ENCODE peak calls at places on chromosome 11, in ten cellular contexts. I is stomach, X is body of pancreas, Q is caudate nucleus, C is fibroblast of lung, K is hepatocyte, V is IMR-90, E is dorsolateral prefrontal cortex, L is mesendoderm, J is psoas muscle. R is an unnamed sample.

GRCh38 chr11:2448661-2449547 is 4.1 kb downstream of the KCNQ1 start:
- DNase-seq in I (no peak), X (no peak), Q (no peak), C (no peak), K (no peak), V (no peak), E (no peak), L (no peak), J (no peak), R (no peak)

GRCh38 chr11:1835671-1836010 is 851 bp downstream of the SYT8 start:
- DNase-seq in I (no peak), X (no peak), Q (no peak), C (no peak), K (no peak), V (no peak), E (no peak), L (no peak), J (no peak), R (no peak)

GRCh38 chr11:32109596-32109995 is 18.7 kb downstream of the RCN1 start:
- DNase-seq in I (no peak), X (no peak), Q (no peak), C (no peak), K (no peak), V (no peak), E (no peak), L (no peak), J (no peak), R (no peak)

GRCh38 chr11:128482092-128482491 is 105.3 kb downstream of the ETS1 start:
- DNase-seq in I (no peak), X (no peak), Q (no peak), C (no peak), K (no peak), V (no peak), E (no peak), L (no peak), J (no peak), R (no peak)

GRCh38 chr11:18192988-18193387 is 20.4 kb downstream of the MRGPRX4 start:
- DNase-seq in I (no peak), X (no peak), Q (no peak), C (no peak), K (no peak), V (no peak), E (no peak), L (peak; percentile 79), J (no peak), R (peak; percentile 2)

GRCh38 chr11:134014502-134014901 is 54.4 kb upstream of the JAM3 start:
- DNase-seq in I (no peak), X (no peak), Q (no peak), C (peak; percentile 13), K (no peak), V (no peak), E (no peak), L (peak; percentile 72), J (no peak), R (no peak)

GRCh38 chr11:68384530-68385081 is 72.2 kb downstream of the LRP5 start:
- DNase-seq in I (no peak), X (no peak), Q (no peak), C (no peak), K (no peak), V (no peak), E (no peak), L (no peak), J (no peak), R (no peak)

GRCh38 chr11:124256076-124256475 is at the start of gene OR8G5:
- DNase-seq in I (no peak), X (no peak), Q (no peak), C (no peak), K (no peak), V (no peak), E (no peak), L (no peak), J (no peak), R (no peak)

GRCh38 chr11:61290905-61291690 is 4.0 kb downstream of the VWCE start:
- DNase-seq in I (no peak), X (no peak), Q (no peak), C (no peak), K (no peak), V (no peak), E (no peak), L (peak; percentile 32), J (no peak), R (no peak)

GRCh38 chr11:83278351-83278750 is 7.8 kb downstream of the CCDC90B start:
- DNase-seq in I (no peak), X (no peak), Q (no peak), C (peak; percentile 78), K (no peak), V (peak; percentile 65), E (no peak), L (no peak), J (no peak), R (no peak)

GRCh38 chr11:65310215-65310614 is 4.5 kb upstream of the CDC42EP2 start:
- DNase-seq in I (no peak), X (no peak), Q (no peak), C (peak; percentile 32), K (no peak), V (no peak), E (peak; percentile 57), L (no peak), J (peak; percentile 65), R (peak; percentile 78)

GRCh38 chr11:69296890-69297224 is 2.9 kb downstream of the MYEOV start:
- DNase-seq in I (peak; percentile 50), X (no peak), Q (no peak), C (no peak), K (no peak), V (no peak), E (no peak), L (no peak), J (no peak), R (no peak)

GRCh38 chr11:60785806-60786361 is 751 bp downstream of the MS4A10 start:
- DNase-seq in I (no peak), X (no peak), Q (peak; percentile 52), C (peak; percentile 36), K (no peak), V (peak; percentile 57), E (peak; percentile 57), L (no peak), J (no peak), R (no peak)

GRCh38 chr11:62337682-62338181 is 484 bp downstream of the ASRGL1 start:
- DNase-seq in I (peak; percentile 38), X (peak; percentile 40), Q (no peak), C (peak; percentile 7), K (peak; percentile 55), V (no peak), E (peak; percentile 46), L (peak; percentile 29), J (no peak), R (peak; percentile 32)

GRCh38 chr11:36455658-36456111 is 54.4 kb downstream of the TRAF6 start:
- DNase-seq in I (peak; percentile 36), X (peak; percentile 45), Q (no peak), C (peak; percentile 100), K (peak; percentile 79), V (peak; percentile 98), E (no peak), L (peak; percentile 62), J (peak; percentile 81), R (peak; percentile 89)

GRCh38 chr11:76558891-76559290 is 111.7 kb downstream of the LRRC32 start:
- DNase-seq in I (no peak), X (no peak), Q (no peak), C (no peak), K (no peak), V (no peak), E (no peak), L (no peak), J (no peak), R (no peak)
- H3K27ac ChIP-seq in I (no peak overlapping the region), X (no peak overlapping the region), Q (no peak overlapping the region), C (no peak overlapping the region), K (no peak overlapping the region), V (no peak overlapping the region), E (no peak overlapping the region), L (no peak overlapping the region), J (no peak overlapping the region), R (no peak overlapping the region)

GRCh38 chr11:57327721-57328120 is 3.0 kb upstream of the TNKS1BP1 start:
- DNase-seq in I (no peak), X (no peak), Q (no peak), C (no peak), K (no peak), V (no peak), E (no peak), L (no peak), J (no peak), R (no peak)
- H3K27ac ChIP-seq in I (peak overlapping the region; percentile 96), X (no peak overlapping the region), Q (no peak overlapping the region), C (no peak overlapping the region), K (no peak overlapping the region), V (no peak overlapping the region), E (no peak overlapping the region), L (no peak overlapping the region), J (no peak overlapping the region), R (peak overlapping the region; percentile 7)

GRCh38 chr11:119189393-119189792 is 4.1 kb downstream of the NHERF4 start:
- DNase-seq in I (no peak), X (no peak), Q (no peak), C (no peak), K (no peak), V (no peak), E (no peak), L (no peak), J (no peak), R (no peak)

GRCh38 chr11:119188887-119189286 is 3.6 kb downstream of the NHERF4 start:
- DNase-seq in I (no peak), X (no peak), Q (no peak), C (no peak), K (no peak), V (no peak), E (no peak), L (no peak), J (no peak), R (no peak)

GRCh38 chr11:119188067-119188466 is 2.8 kb downstream of the NHERF4 start:
- DNase-seq in I (no peak), X (no peak), Q (no peak), C (no peak), K (no peak), V (no peak), E (no peak), L (no peak), J (no peak), R (no peak)

GRCh38 chr11:119192111-119192510 is 6.8 kb downstream of the NHERF4 start:
- DNase-seq in I (no peak), X (no peak), Q (no peak), C (no peak), K (no peak), V (no peak), E (no peak), L (no peak), J (no peak), R (no peak)

DNA sequence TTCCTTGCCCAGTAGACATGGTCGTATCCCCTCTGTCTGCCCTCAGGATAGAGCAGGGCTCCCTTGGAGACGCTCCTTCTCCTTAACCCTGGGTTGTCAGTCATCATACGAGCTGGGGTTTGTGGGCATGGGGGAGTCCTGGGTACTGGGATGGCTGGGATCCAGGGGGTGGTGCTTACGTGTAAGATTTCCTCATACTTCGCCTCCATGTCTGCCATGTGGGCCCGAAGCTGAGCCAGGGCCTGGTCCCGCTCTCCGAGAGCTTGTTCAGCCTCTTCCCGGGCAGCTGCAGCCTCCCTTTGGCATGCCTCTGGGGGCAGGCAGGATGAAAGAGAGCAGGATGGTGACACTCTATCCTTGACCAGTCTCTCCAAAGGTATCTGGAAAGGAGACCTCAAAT is 5.3 kb downstream of the NHERF4 start:
- DNase-seq in I (no peak), X (no peak), Q (no peak), C (no peak), K (no peak), V (no peak), E (no peak), L (no peak), J (no peak), R (no peak)
- H3K27ac ChIP-seq in I (no peak overlapping the region), X (no peak overlapping the region), Q (no peak overlapping the region), C (no peak overlapping the region), K (no peak overlapping the region), V (no peak overlapping the region), E (no peak overlapping the region), L (no peak overlapping the region), J (no peak overlapping the region), R (no peak overlapping the region)

GRCh38 chr11:22808559-22809197 is 20.9 kb downstream of the SVIP start:
- DNase-seq in I (no peak), X (no peak), Q (no peak), C (no peak), K (no peak), V (no peak), E (no peak), L (no peak), J (no peak), R (peak; percentile 81)
- H3K27ac ChIP-seq in I (no peak overlapping the region), X (no peak overlapping the region), Q (no peak overlapping the region), C (no peak overlapping the region), K (no peak overlapping the region), V (no peak overlapping the region), E (no peak overlapping the region), L (no peak overlapping the region), J (peak overlapping the region; percentile 47), R (peak overlapping the region; percentile 18)